ENCODE peak calls at places on chromosomes 16 and 17, in four cellular contexts. L is breast epithelium, W is A549, O is heart left ventricle. X is an unnamed sample.

GRCh38 chr17:78923660-78924453 is 1.3 kb downstream of the TIMP2 start:
- DNase-seq in L (peak; percentile 82), W (peak; percentile 62), O (peak; percentile 47), X (peak; percentile 91)

GRCh38 chr17:73480740-73481139 is 163.5 kb downstream of the SDK2 start:
- DNase-seq in W (no peak), O (peak; percentile 55), L (no peak), X (no peak)

GRCh38 chr16:65336169-65336568 is 214.3 kb upstream of the CDH11 start:
- DNase-seq in O (no peak), W (no peak), L (no peak), X (no peak)

GRCh38 chr16:54034684-54035083 is 251.9 kb downstream of the IRX3 start:
- DNase-seq in L (no peak), W (no peak), O (no peak), X (no peak)

GRCh38 chr16:87056083-87056482 is 261.1 kb downstream of the C16orf95 start:
- DNase-seq in W (peak; percentile 5), L (peak; percentile 9), O (no peak), X (no peak)

GRCh38 chr17:42891539-42892152 is 9.0 kb upstream of the G6PC1 start:
- DNase-seq in L (no peak), O (peak; percentile 69), W (no peak), X (no peak)

GRCh38 chr17:64503821-64504768 is 2.0 kb downstream of the DDX5 start:
- DNase-seq in L (no peak), W (no peak), O (no peak), X (no peak)

GRCh38 chr17:15388356-15389046 is 47.1 kb upstream of the TEKT3 start:
- DNase-seq in L (no peak), O (no peak), W (no peak), X (no peak)

GRCh38 chr17:37218849-37219248 is 156.9 kb upstream of the C17orf78 start:
- DNase-seq in O (no peak), W (no peak), L (no peak), X (no peak)

GRCh38 chr16:83926726-83927397 is 26.2 kb upstream of the OSGIN1 start:
- DNase-seq in L (peak; percentile 90), W (peak; percentile 81), O (peak; percentile 64), X (peak; percentile 85)

GRCh38 chr17:64155751-64156544 is 26.0 kb upstream of the ERN1 start:
- DNase-seq in O (peak; percentile 84), W (no peak), L (peak; percentile 56), X (peak; percentile 44)

GRCh38 chr17:17701658-17702057 is 20.4 kb downstream of the RAI1 start:
- DNase-seq in L (no peak), W (no peak), O (no peak), X (no peak)

GRCh38 chr17:50269477-50270429 is 4.5 kb upstream of the TMEM92 start:
- DNase-seq in L (peak; percentile 61), O (peak; percentile 57), W (peak; percentile 79), X (peak; percentile 78)

GRCh38 chr16:4179763-4180260 is 62.1 kb downstream of the SRL start:
- DNase-seq in L (no peak), W (no peak), O (no peak), X (no peak)

GRCh38 chr16:15592324-15592723 is 50.6 kb downstream of the MARF1 start:
- DNase-seq in L (no peak), W (no peak), O (no peak), X (no peak)

GRCh38 chr17:31527606-31528005 is 136.1 kb downstream of the RAB11FIP4 start:
- DNase-seq in O (no peak), W (no peak), L (no peak), X (no peak)

GRCh38 chr17:32488177-32488542 is 1.4 kb downstream of the CDK5R1 start:
- DNase-seq in O (no peak), L (no peak), W (no peak), X (no peak)

GRCh38 chr16:29702307-29702706 is 23.3 kb downstream of the QPRT start:
- DNase-seq in L (no peak), W (no peak), O (no peak), X (no peak)

GRCh38 chr16:87707714-87708113 is 58.1 kb downstream of the KLHDC4 start:
- DNase-seq in W (no peak), L (no peak), O (no peak), X (no peak)

GRCh38 chr17:19383681-19384470 is 3.1 kb downstream of the MFAP4 start:
- DNase-seq in O (no peak), L (no peak), W (no peak), X (no peak)

GRCh38 chr16:17370233-17371013 is 100.3 kb downstream of the XYLT1 start:
- DNase-seq in L (no peak), O (no peak), W (no peak), X (no peak)

GRCh38 chr16:72025404-72026114 is 17.0 kb downstream of the DHODH start:
- DNase-seq in O (no peak), W (no peak), L (no peak), X (no peak)

GRCh38 chr17:6517017-6517416 is 39.3 kb downstream of the PITPNM3 start:
- DNase-seq in O (no peak), L (no peak), W (no peak), X (no peak)

GRCh38 chr17:47192549-47192948 is 3.5 kb upstream of the CDC27 start:
- DNase-seq in L (no peak), O (no peak), W (no peak), X (no peak)

DNA sequence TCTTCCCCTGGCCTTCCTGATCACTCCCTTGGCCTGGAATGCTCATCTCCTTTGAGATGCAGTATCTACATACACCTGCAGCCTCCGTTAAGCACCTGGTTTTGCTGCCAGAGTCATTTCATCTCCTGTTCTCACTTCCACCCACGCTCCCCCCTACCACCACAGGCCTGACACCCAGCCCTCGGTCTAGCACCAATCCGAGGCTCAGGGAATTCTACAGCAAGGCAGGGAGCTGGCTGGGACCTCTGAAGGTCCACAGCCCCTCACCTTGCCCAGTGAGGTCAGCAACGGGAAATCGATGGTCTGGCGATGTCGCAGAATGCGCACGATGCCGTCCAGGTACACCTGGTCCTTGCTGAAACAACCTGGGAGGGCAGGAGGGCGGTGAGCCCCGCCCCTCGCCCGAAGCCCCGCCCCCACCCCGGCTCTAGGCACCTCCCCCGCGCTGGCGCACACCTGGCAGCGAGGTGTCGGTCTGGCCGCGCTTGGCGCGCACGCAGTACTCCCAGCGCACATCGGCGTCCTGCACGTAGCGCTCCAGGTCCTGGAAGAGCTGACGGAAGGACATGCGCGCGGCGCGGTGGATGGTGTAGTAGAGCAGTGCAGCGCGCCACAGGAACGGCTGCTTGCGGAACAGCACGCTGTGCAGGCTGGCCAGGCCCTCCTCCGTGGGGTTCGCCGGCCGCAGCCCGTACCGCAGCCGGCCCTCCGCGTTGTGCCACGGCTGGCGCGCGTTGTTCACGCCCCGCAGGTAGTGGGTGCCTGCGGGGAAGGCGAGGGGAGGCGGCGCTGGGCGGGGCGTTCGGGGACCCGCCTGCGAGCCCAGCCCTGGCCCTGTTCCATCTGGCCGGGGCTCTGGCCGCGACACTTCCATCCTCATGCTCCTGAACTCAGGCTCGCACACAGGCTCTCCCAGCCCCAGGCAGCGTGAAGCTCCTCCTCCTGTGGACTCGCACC is 5.7 kb downstream of the MATCAP1 start:
- DNase-seq in O (no peak), L (peak; percentile 74), W (peak; percentile 76), X (peak; percentile 83)
- H3K4me1 ChIP-seq in O (peaks cover 26% of the 10 kb centered on the region), L (peaks cover 11% of the 10 kb centered on the region), W (peaks cover 36% of the 10 kb centered on the region), X (no peaks in the 10 kb centered on the region)

DNA sequence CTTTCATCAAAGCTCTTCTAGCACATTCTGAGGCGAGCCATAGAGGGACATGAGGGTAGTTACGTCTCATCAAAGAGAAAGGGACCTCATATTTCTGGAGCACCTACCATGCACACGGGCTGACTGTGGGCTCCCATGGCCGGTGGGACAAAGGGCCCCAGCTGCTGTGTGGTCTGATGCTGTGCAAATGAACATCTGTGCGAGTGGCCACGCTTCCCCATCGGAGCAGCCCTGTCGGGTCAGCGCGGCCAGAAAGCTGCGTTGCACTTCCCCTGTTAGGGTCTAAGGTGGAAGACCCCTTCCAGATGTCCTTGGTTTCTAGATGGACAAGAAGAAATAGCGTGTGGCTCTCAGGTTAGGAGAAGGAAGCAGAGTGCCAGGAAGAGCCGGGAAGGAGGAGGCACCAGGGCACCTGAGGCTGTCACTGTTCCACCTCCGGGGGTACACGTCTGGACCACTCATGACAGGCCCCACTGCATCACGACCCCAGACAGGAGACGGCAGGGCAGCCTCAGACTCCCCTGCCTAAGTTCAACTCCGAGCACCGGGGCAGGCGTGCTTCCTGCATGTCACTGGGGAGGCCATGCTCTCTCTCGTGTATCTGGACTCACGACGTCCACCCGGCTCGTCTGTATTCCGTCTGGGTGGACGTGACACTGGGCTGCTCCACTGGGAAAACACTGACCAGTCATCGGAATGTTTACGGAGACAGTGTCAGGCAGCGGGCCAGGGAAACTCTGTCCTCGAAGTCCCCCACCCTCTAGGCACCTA is 8.5 kb upstream of the BAIAP2 start:
- DNase-seq in O (no peak), L (no peak), W (no peak), X (no peak)
- TF ChIP-seq CTCF in O (no peak), L (no peak), W (no peak), X (no peak)

GRCh38 chr17:57477483-57478357 is 221.4 kb downstream of the MSI2 start:
- DNase-seq in O (no peak), L (no peak), W (no peak), X (no peak)
- H3K4me3 ChIP-seq in O (no peak overlapping the region), L (no peak overlapping the region), W (no peak overlapping the region), X (no peak overlapping the region)

GRCh38 chr16:49464093-49464492 is 90.5 kb downstream of the C16orf78 start:
- DNase-seq in W (no peak), L (no peak), O (no peak), X (no peak)
- H3K4me1 ChIP-seq in W (no peaks in the 10 kb centered on the region), L (no peaks in the 10 kb centered on the region), O (no peaks in the 10 kb centered on the region), X (no peaks in the 10 kb centered on the region)

GRCh38 chr17:44564429-44564828 is 7.1 kb downstream of the FZD2 start:
- DNase-seq in L (no peak), O (no peak), W (no peak), X (no peak)

GRCh38 chr17:44569459-44569858 is 12.2 kb downstream of the FZD2 start:
- DNase-seq in O (no peak), L (no peak), W (no peak), X (no peak)

GRCh38 chr17:44561237-44561623 is 3.9 kb downstream of the FZD2 start:
- DNase-seq in W (no peak), L (no peak), O (no peak), X (no peak)

GRCh38 chr17:44568311-44568710 is 11.0 kb downstream of the FZD2 start:
- DNase-seq in O (no peak), L (no peak), W (no peak), X (no peak)

GRCh38 chr17:44565866-44566443 is 8.7 kb downstream of the FZD2 start:
- DNase-seq in L (no peak), W (no peak), O (no peak), X (no peak)
- TF ChIP-seq CTCF in L (no peak), W (peak; percentile 43), O (peak; percentile 8), X (no peak)

GRCh38 chr16:52547001-52547833 is at the start of gene TOX3:
- DNase-seq in W (no peak), L (no peak), O (no peak), X (no peak)
- H3K4me3 ChIP-seq in W (peak within 1 kb of the TSS; percentile 62), L (peak within 1 kb of the TSS; percentile 71), O (peak within 1 kb of the TSS; percentile 40), X (peak within 1 kb of the TSS; percentile 50)

GRCh38 chr16:68760671-68761275 is 23.7 kb downstream of the CDH1 start:
- DNase-seq in O (no peak), W (peak; percentile 56), L (no peak), X (no peak)
- H3K4me1 ChIP-seq in O (no peaks in the 10 kb centered on the region), W (peaks cover 36% of the 10 kb centered on the region), L (peaks cover 16% of the 10 kb centered on the region), X (peaks cover 3% of the 10 kb centered on the region)